ENCODE peak calls at places on chromosomes 1 and 21, in five cellular contexts. E is EH; B is activated CD4-positive, alpha-beta T cell treated with anti-CD3 and anti-CD28 coated beads for 24 hours; W is T-cell; U is occipital lobe. J is an unnamed sample.

GRCh38 chr1:230158422-230159291 is 91.6 kb downstream of the GALNT2 start:
- DNase-seq in B (no peak), U (no peak), W (no peak), E (no peak), J (no peak)

GRCh38 chr1:223531742-223532341 is 133.7 kb downstream of the CAPN8 start:
- DNase-seq in U (no peak), E (peak), B (peak), W (no peak), J (peak)

GRCh38 chr1:112505878-112506277 is 2.9 kb upstream of the WNT2B start:
- DNase-seq in U (no peak), W (no peak), E (no peak), B (no peak), J (no peak)

GRCh38 chr21:42513985-42514882 is 582 bp downstream of the SLC37A1 start:
- DNase-seq in U (no peak), W (peak), E (peak), B (peak), J (no peak)

GRCh38 chr1:24481843-24482610 is 20.6 kb upstream of the RCAN3 start:
- DNase-seq in W (peak), U (no peak), B (no peak), E (peak), J (no peak)

GRCh38 chr1:204725821-204726448 is 40.4 kb upstream of the LRRN2 start:
- DNase-seq in U (no peak), E (no peak), W (no peak), B (no peak), J (no peak)

GRCh38 chr1:113975211-113975895 is 3.9 kb upstream of the OLFML3 start:
- DNase-seq in E (peak), U (no peak), B (no peak), W (no peak), J (no peak)

GRCh38 chr1:178650950-178651461 is 74.0 kb upstream of the RALGPS2 start:
- DNase-seq in B (no peak), E (peak), U (no peak), W (no peak), J (no peak)

GRCh38 chr1:196209983-196210382 is 398.3 kb downstream of the KCNT2 start:
- DNase-seq in U (no peak), E (peak), B (no peak), W (no peak), J (no peak)

GRCh38 chr1:6880951-6881690 is 95.9 kb downstream of the CAMTA1 start:
- DNase-seq in B (no peak), U (no peak), W (no peak), E (peak), J (no peak)

GRCh38 chr1:4124631-4125145 is 224.6 kb upstream of the C1orf174 start:
- DNase-seq in U (no peak), E (no peak), W (no peak), B (no peak), J (no peak)

GRCh38 chr1:216997831-216998230 is 274.6 kb upstream of the ESRRG start:
- DNase-seq in B (no peak), U (no peak), E (no peak), W (no peak), J (no peak)

GRCh38 chr1:237873487-237873927 is 17.2 kb downstream of the ZP4 start:
- DNase-seq in W (no peak), E (peak), U (no peak), B (no peak), J (no peak)

GRCh38 chr1:6461538-6462411 is 4.2 kb downstream of the TNFRSF25 start:
- DNase-seq in B (no peak), U (no peak), W (no peak), E (no peak), J (no peak)

GRCh38 chr21:45299864-45300785 is 12.4 kb upstream of the POFUT2 start:
- DNase-seq in B (no peak), W (no peak), U (no peak), E (peak), J (no peak)

GRCh38 chr1:64856564-64856963 is 109.8 kb downstream of the JAK1 start:
- DNase-seq in W (no peak), B (no peak), U (no peak), E (no peak), J (peak)

GRCh38 chr1:201480231-201481003 is 11.4 kb upstream of the PHLDA3 start:
- DNase-seq in U (peak), B (peak), E (peak), W (peak), J (no peak)

GRCh38 chr21:46421756-46422555 is 36.7 kb upstream of the DIP2A start:
- DNase-seq in B (no peak), W (no peak), U (no peak), E (no peak), J (no peak)

GRCh38 chr1:233172201-233172600 is 123.3 kb downstream of the PCNX2 start:
- DNase-seq in B (no peak), E (peak), U (no peak), W (no peak), J (no peak)

GRCh38 chr21:45033791-45034555 is 40.4 kb upstream of the ADARB1 start:
- DNase-seq in U (no peak), E (peak), B (no peak), W (no peak), J (no peak)

GRCh38 chr21:46264690-46265144 is 20.7 kb downstream of the MCM3AP start:
- DNase-seq in W (no peak), B (no peak), U (no peak), E (no peak), J (no peak)

GRCh38 chr1:200415227-200415626 is 5.4 kb upstream of the ZNF281 start:
- DNase-seq in U (no peak), W (no peak), E (no peak), B (no peak), J (no peak)

GRCh38 chr1:162847839-162848453 is 13.0 kb downstream of the CCDC190 start:
- DNase-seq in W (peak), E (peak), B (peak), U (peak), J (peak)

GRCh38 chr1:226871047-226871365 is 590 bp downstream of the PSEN2 start:
- DNase-seq in B (no peak), E (no peak), W (no peak), U (no peak), J (no peak)

GRCh38 chr1:104706631-104707147 is 957.0 kb downstream of the AMY1C start:
- DNase-seq in W (no peak), B (no peak), E (peak), U (no peak), J (no peak)

GRCh38 chr21:42518216-42518615 is 4.6 kb downstream of the SLC37A1 start:
- DNase-seq in E (peak), W (no peak), U (no peak), B (no peak), J (no peak)

GRCh38 chr1:12477936-12478611 is 139.9 kb downstream of the DHRS3 start:
- DNase-seq in E (peak), U (no peak), B (no peak), W (no peak), J (no peak)